ENCODE peak calls at places on chromosomes 5 and 9, in six cellular contexts. K, G, F, O, W and E are unnamed samples.

GRCh38 chr5:165321912-165322311 is 1816.5 kb downstream of the MAT2B start:
- DNase-seq in K (no peak), G (no peak), F (peak; percentile 6), O (no peak), W (no peak), E (no peak)

GRCh38 chr5:9861664-9862256 is 231.6 kb upstream of the TAS2R1 start:
- DNase-seq in K (no peak), G (no peak), F (peak; percentile 79), O (no peak), W (no peak), E (no peak)

GRCh38 chr5:125100342-125100741 is 353.9 kb upstream of the ZNF608 start:
- DNase-seq in K (no peak), G (no peak), F (no peak), O (no peak), W (no peak), E (no peak)

GRCh38 chr5:58922392-58923171 is 339.7 kb downstream of the RAB3C start:
- DNase-seq in K (no peak), G (no peak), F (no peak), O (no peak), W (no peak), E (no peak)

GRCh38 chr9:37914701-37915358 is 10.9 kb upstream of the SLC25A51 start:
- DNase-seq in K (no peak), G (no peak), F (no peak), O (no peak), W (no peak), E (no peak)

GRCh38 chr5:31186672-31187267 is 6.7 kb upstream of the CDH6 start:
- DNase-seq in K (no peak), G (no peak), F (peak; percentile 37), O (peak; percentile 37), W (no peak), E (no peak)

GRCh38 chr9:38282756-38283155 is 109.7 kb upstream of the ALDH1B1 start:
- DNase-seq in K (no peak), G (no peak), F (no peak), O (no peak), W (no peak), E (no peak)

GRCh38 chr5:133236541-133236951 is 184.7 kb downstream of the HSPA4 start:
- DNase-seq in K (no peak), G (no peak), F (no peak), O (no peak), W (no peak), E (no peak)

GRCh38 chr5:2756211-2756746 is 4.8 kb upstream of the IRX2 start:
- DNase-seq in K (no peak), G (no peak), F (no peak), O (no peak), W (no peak), E (no peak)

GRCh38 chr5:177440990-177441780 is 5.4 kb upstream of the PRR7 start:
- DNase-seq in K (no peak), G (no peak), F (no peak), O (no peak), W (no peak), E (no peak)

GRCh38 chr9:87713278-87713989 is 12.5 kb upstream of the CTSL start:
- DNase-seq in K (no peak), G (no peak), F (no peak), O (peak; percentile 62), W (no peak), E (no peak)
- TF ChIP-seq POLR2AphosphoS5 in K (no peak), G (no peak), F (peak; percentile 35), O (no peak), W (no peak), E (no peak)

DNA sequence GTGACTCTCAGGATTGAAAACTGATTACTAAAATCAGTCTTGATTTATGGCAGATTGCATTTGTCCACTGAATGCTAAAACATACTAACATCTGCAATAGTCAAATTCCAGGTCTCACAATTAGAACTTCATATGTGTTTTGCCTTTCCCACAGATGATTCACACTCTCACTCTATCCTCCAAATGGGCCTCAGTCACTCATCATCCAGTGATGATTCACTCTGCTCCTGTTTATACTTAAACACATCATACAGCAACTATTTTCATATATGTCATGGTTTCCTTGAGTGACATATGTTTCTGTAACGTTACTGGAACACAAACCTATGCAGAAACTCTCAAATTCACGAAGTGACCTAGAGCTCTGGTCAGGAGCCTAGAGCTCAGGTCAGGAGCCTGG is 512.9 kb downstream of the HINT1 start:
- DNase-seq in K (no peak), G (no peak), F (no peak), O (no peak), W (no peak), E (no peak)
- TF ChIP-seq TAF1 in K (no peak), G (no peak), F (no peak), O (no peak), W (no peak), E (no peak)

DNA sequence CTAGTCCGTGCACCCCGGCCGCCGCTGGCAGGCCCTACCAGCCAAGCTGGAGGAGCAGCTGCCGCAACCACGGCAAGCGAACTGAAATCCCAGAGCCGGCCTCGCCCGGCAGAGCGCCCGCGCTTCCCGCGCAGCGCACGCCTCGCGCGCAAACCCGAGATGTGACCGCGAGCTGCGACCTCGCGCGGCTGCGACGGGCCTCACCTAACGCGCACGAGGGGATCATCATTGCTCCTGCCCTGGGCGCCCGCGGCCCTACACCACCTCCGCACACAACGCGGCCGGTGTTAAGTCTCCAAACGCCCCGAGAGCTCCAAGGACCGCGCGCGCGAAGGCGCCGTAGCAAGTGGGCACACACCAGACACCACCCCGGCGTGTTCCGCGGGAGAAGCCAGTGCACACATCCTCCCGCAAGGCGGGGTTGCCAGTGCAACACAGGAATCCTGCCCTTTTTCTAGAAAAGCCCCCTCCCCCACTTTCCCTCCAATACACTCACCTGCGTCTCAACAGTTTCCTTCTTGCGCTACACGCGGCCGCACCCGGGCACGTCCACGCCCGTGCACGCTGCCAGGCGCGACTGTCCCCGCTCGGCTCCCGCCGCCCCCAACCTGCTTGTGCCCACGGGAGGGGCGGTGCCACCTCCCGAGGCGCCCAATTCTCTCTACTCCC is 5.2 kb downstream of the ELAVL2 start:
- DNase-seq in K (no peak), G (no peak), F (peak; percentile 63), O (no peak), W (no peak), E (no peak)
- TF ChIP-seq POLR2AphosphoS5 in K (no peak), G (peak; percentile 51), F (no peak), O (no peak), W (no peak), E (no peak)

DNA sequence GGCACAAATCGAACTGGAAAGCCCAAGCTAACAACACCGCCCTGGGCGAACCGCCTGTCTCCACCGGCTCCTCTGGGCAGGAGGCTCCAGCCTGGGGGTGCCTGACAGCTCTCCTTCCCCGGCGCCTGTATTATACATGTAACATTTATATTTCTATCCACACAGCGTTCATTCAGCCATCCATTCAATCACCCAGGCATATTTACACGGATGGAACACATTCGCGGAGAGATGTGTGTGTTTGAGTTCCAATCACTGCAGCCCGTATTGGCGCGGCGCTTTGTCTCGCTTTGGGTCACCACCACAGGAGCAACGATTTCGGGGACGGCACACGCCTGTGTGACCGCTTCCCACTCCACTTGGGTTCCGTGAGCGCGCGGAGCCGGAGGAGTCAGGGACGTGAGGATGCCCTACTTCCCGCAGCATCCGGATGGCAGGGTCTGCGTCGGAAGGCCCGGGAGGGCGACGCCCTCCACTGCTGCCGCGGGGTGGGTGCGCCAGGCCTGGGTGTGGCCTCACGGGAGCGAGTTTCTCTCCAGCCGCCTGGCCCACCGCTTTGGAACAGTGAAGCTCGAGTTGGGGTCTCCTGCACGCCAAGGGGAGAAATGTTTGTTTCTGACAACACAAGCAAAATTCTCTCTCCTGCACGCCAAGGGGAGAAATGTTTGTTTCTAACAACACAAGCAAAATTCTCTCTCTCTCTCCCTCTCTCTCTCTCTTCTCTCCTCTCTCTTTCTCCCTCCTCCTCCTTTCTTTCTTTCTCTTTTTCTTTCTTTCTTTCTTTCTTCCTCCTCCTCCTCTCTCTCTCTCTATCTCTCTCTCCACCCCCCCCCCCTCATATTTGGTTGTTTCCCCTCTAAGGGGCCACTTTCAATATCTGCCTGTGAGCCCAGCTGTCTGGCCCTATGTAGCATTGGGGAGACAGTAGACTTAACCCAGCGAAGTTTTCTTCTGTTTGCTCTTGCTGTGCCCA is 1.1 kb upstream of the SV2C start:
- DNase-seq in K (no peak), G (no peak), F (peak; percentile 82), O (no peak), W (no peak), E (no peak)
- TF ChIP-seq TAF1 in K (no peak), G (no peak), F (no peak), O (no peak), W (no peak), E (no peak)

GRCh38 chr5:154702477-154702876 is 52.7 kb upstream of the LARP1 start:
- DNase-seq in K (no peak), G (no peak), F (no peak), O (no peak), W (no peak), E (no peak)

GRCh38 chr5:154697335-154697734 is 57.8 kb upstream of the LARP1 start:
- DNase-seq in K (no peak), G (no peak), F (no peak), O (no peak), W (no peak), E (no peak)

GRCh38 chr5:154696891-154697290 is 58.3 kb upstream of the LARP1 start:
- DNase-seq in K (no peak), G (no peak), F (no peak), O (peak; percentile 24), W (no peak), E (no peak)

GRCh38 chr5:154698681-154699275 is 56.4 kb upstream of the LARP1 start:
- DNase-seq in K (no peak), G (no peak), F (no peak), O (peak; percentile 50), W (no peak), E (no peak)

GRCh38 chr5:154701181-154701580 is 54.0 kb upstream of the LARP1 start:
- DNase-seq in K (no peak), G (no peak), F (no peak), O (peak; percentile 83), W (no peak), E (no peak)
- TF ChIP-seq POLR2AphosphoS5 in K (no peak), G (no peak), F (no peak), O (no peak), W (no peak), E (no peak)

DNA sequence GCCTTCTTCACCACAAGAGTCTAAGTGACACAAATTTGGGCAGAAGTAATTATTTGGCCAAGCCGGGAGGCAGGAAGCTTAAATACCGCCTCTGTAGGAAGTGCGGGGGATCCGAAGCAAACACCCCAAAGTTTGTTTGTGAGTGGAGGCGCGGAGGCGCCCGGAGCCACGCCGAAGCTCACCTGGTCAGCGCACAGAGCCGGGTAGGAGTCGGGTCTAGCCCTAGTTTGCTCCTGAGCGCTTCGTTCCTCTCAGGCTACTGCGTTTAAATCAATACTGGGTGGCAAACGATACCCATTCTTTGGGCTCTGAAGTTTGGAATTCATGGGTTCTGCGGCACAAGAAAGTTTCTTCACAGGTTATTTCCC is 858 bp downstream of the MCC start:
- DNase-seq in K (no peak), G (no peak), F (no peak), O (no peak), W (no peak), E (peak; percentile 12)
- TF ChIP-seq TAF1 in K (no peak), G (no peak), F (no peak), O (no peak), W (no peak), E (no peak)